ENCODE peak calls at places on chromosomes 12 and 14, in five cellular contexts. Y, B, M, U and N are unnamed samples.

GRCh38 chr14:55802986-55803431 is 223.0 kb downstream of the KTN1 start:
- DNase-seq in Y (peak), U (no peak), B (peak), M (no peak), N (no peak)

GRCh38 chr14:76832503-76832988 is 6.3 kb downstream of the LRRC74A start:
- DNase-seq in M (no peak), U (no peak), Y (no peak), B (peak), N (no peak)

GRCh38 chr12:102016472-102016871 is 45.3 kb downstream of the WASHC3 start:
- DNase-seq in M (no peak), U (no peak), B (no peak), Y (no peak), N (no peak)

GRCh38 chr12:14558377-14559051 is 9.2 kb downstream of the PLBD1 start:
- DNase-seq in M (no peak), U (no peak), Y (no peak), B (no peak), N (no peak)

GRCh38 chr12:103768467-103769123 is 72.4 kb downstream of the NT5DC3 start:
- DNase-seq in Y (no peak), B (peak), U (no peak), M (no peak), N (no peak)

GRCh38 chr14:24339284-24340151 is at the start of gene RIPK3:
- DNase-seq in U (peak), M (no peak), Y (no peak), B (no peak), N (peak)

GRCh38 chr12:11085419-11085818 is 6.7 kb downstream of the TAS2R43 start:
- DNase-seq in M (no peak), B (peak), Y (no peak), U (no peak), N (no peak)

GRCh38 chr12:125155366-125155765 is 90.1 kb downstream of the AACS start:
- DNase-seq in M (no peak), U (no peak), Y (no peak), B (no peak), N (no peak)

GRCh38 chr12:73226585-73226984 is 954.4 kb downstream of the TRHDE start:
- DNase-seq in U (no peak), B (no peak), M (no peak), Y (no peak), N (no peak)

GRCh38 chr14:77206877-77207389 is 25.3 kb downstream of the TMEM63C start:
- DNase-seq in Y (no peak), M (no peak), U (no peak), B (no peak), N (no peak)

GRCh38 chr14:95597784-95598204 is 62.9 kb downstream of the GLRX5 start:
- DNase-seq in B (peak), M (peak), Y (peak), U (no peak), N (no peak)

GRCh38 chr12:119130523-119130922 is 48.2 kb upstream of the HSPB8 start:
- DNase-seq in B (no peak), Y (no peak), U (no peak), M (no peak), N (no peak)

GRCh38 chr12:10128687-10129086 is 1.3 kb downstream of the CLEC7A start:
- DNase-seq in B (peak), U (no peak), Y (no peak), M (no peak), N (no peak)

GRCh38 chr14:90518941-90519256 is 122.1 kb downstream of the CALM1 start:
- DNase-seq in M (no peak), U (peak), B (peak), Y (no peak), N (no peak)

GRCh38 chr12:30687265-30687986 is 8.2 kb downstream of the IPO8 start:
- DNase-seq in M (no peak), Y (peak), B (peak), U (no peak), N (no peak)

GRCh38 chr12:110600254-110600653 is 13.7 kb upstream of the TCTN1 start:
- DNase-seq in B (peak), Y (peak), U (no peak), M (no peak), N (no peak)

GRCh38 chr12:82414926-82415325 is 56.6 kb downstream of the METTL25 start:
- DNase-seq in M (peak), Y (no peak), U (no peak), B (no peak), N (no peak)

GRCh38 chr12:95386056-95386455 is 87.9 kb upstream of the METAP2 start:
- DNase-seq in Y (peak), B (peak), U (no peak), M (no peak), N (no peak)

GRCh38 chr12:113214938-113215400 is 6.3 kb upstream of the TPCN1 start:
- DNase-seq in U (peak), Y (peak), B (peak), M (peak), N (no peak)

GRCh38 chr12:124433147-124433874 is 134.1 kb downstream of the NCOR2 start:
- DNase-seq in B (no peak), Y (peak), U (no peak), M (no peak), N (no peak)

GRCh38 chr12:60981473-60981872 is 1278.7 kb upstream of the USP15 start:
- DNase-seq in B (no peak), M (no peak), Y (no peak), U (no peak), N (no peak)

GRCh38 chr14:71371711-71372396 is 464.6 kb downstream of the PCNX1 start:
- DNase-seq in B (peak), U (no peak), M (peak), Y (peak), N (no peak)

GRCh38 chr14:55706893-55707292 is 126.9 kb downstream of the KTN1 start:
- DNase-seq in U (no peak), B (no peak), M (no peak), Y (peak), N (no peak)

GRCh38 chr12:127355061-127355820 is 911.7 kb upstream of the TMEM132C start:
- DNase-seq in M (peak), B (peak), U (no peak), Y (no peak), N (no peak)
- TF ChIP-seq CTCF in M (peak), B (peak), U (peak), Y (peak), N (no peak)

DNA sequence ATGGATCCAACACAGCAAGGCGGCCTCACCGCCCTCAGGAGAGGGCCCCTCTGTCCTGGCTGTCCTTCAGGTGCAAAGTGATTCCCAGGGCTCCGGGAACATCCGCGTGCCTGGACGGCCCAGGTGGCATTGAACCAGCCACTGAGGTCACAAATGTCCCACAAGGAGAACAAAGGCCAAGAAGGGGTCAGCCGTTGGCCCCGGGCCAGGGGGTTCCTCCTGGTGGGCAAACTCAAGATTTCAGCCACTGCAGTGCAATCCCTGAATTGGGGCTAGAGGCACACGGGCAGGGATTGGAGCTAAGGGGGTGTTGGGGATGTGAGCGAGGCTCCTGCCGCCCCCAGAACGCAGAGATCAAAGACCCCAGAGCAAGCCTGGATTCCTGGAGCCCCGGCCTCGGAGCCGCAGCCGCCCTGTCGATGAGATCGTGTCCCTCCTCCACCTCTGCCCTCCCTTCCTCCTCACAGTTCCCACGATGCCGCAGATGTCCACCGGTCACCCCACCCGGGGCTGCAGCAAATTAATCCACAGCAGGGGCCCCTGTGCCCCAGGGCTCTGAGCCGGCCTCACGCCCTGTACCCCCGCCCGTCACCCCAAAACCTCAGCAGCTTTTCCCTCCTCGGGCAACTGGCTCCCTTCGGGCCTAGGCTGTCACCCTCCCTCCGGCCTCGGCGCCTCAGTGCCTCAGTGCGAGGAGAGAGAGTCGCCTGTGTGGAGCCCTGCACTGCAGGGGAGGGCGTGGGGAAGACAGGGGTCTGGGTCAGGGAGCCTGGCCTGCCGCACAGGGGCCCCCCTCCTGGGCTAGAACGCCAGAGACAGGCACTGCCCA is 56.7 kb upstream of the GALNT9 start:
- DNase-seq in B (no peak), M (no peak), Y (no peak), U (peak), N (no peak)
- TF ChIP-seq CTCF in B (no peak), M (no peak), Y (no peak), U (no peak), N (no peak)

GRCh38 chr12:59645242-59645641 is 49.4 kb downstream of the SLC16A7 start:
- DNase-seq in Y (no peak), M (no peak), U (no peak), B (no peak), N (no peak)
- TF ChIP-seq CTCF in Y (no peak), M (no peak), U (no peak), B (no peak), N (no peak)

DNA sequence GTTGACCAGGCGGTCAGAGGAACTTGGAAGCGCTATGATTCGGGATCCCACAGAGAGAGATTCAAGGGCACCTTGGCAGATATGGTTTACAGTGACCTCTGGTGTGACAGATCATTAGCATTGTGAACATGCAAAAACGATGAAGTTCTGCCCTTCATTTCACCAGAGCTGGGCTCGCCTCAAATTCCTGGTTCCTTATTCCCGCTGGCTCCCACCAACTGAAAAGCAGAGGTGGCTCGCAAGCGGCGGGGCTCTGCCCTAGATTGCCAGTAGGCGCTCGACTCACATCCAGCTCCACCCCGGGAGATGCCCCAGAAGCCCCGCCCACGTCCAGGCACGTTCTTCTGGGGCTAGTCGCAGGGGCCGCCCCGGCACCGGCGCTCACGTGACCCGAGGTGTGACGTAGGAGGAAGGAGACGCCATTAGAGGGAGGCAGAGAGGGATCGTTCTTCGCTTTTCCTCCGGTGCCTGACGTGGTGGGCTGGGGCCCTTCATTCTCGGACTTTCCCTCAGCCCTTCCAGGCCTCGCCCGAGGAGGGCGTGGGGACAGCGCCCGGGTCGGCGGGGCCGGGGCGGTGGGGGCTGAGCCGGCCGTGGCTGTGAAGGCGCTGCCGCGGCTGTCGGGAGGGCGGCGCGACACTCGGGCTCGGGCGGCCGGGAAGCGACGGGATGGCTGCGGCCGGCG is at the start of gene RAB21:
- DNase-seq in U (peak), M (peak), Y (peak), B (peak), N (peak)
- TF ChIP-seq CTCF in U (peak), M (peak), Y (no peak), B (peak), N (peak)

GRCh38 chr14:68462683-68463082 is 330.2 kb downstream of the ZFP36L1 start:
- DNase-seq in Y (no peak), M (no peak), U (no peak), B (peak), N (no peak)
- TF ChIP-seq CTCF in Y (no peak), M (peak), U (no peak), B (peak), N (no peak)

DNA sequence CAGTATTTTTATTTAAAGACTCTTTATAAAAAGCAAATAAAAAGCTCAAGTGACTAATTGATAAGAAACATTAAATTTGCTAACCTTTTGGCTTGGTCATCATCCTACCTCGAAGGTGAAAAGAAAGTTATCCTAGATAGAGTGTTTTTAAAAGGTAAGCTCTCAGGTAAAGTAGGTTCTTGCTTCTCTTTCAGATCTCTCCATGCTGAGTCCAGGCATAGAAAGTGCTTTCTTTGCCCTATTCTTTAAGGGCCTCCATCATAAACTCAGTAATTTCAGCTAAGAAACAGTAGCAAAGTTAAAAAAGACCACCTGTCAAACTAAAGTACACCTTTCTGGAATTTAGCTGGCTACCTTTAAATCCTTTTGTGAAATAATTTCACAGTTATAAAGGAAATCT is 20.6 kb upstream of the ANHX start:
- DNase-seq in B (no peak), U (no peak), Y (no peak), M (no peak), N (no peak)
- TF ChIP-seq CTCF in B (no peak), U (no peak), Y (no peak), M (no peak), N (no peak)